ENCODE peak calls at places on chromosomes 2 and 18, in seven cellular contexts. H is memory B cell; P is CD4-positive, alpha-beta memory T cell; V is fibroblast of the aortic adventitia; L is ACHN; X is tibial artery; M is fibroblast of mammary gland. W is an unnamed sample.

GRCh38 chr2:216626168-216626874 is 6.9 kb upstream of the IGFBP2 start:
- DNase-seq in X (no peak), P (no peak), V (no peak), H (no peak), L (no peak), M (no peak), W (no peak)

GRCh38 chr2:165018207-165018606 is 62.9 kb upstream of the SLC38A11 start:
- DNase-seq in M (no peak), H (no peak), L (no peak), X (no peak), P (no peak), V (peak; percentile 7), W (no peak)

GRCh38 chr2:176002684-176003225 is 688 bp upstream of the LNPK start:
- DNase-seq in H (no peak), M (peak; percentile 47), P (peak; percentile 1), V (no peak), X (no peak), L (peak; percentile 23), W (no peak)

GRCh38 chr2:164388511-164388910 is 232.8 kb downstream of the GRB14 start:
- DNase-seq in X (no peak), P (no peak), H (no peak), M (peak; percentile 15), V (peak; percentile 63), L (peak; percentile 93), W (no peak)

GRCh38 chr18:66533693-66534092 is 70.2 kb downstream of the CDH19 start:
- DNase-seq in M (no peak), L (no peak), H (no peak), X (no peak), P (no peak), V (no peak), W (no peak)

GRCh38 chr18:33154049-33154448 is 286.5 kb downstream of the CCDC178 start:
- DNase-seq in P (no peak), L (no peak), V (no peak), M (no peak), X (no peak), H (no peak), W (no peak)

GRCh38 chr2:30354621-30355020 is 92.4 kb upstream of the LCLAT1 start:
- DNase-seq in V (no peak), L (no peak), H (no peak), X (no peak), P (no peak), M (no peak), W (no peak)

GRCh38 chr2:175837046-175837445 is 165.0 kb downstream of the LNPK start:
- DNase-seq in H (no peak), V (peak; percentile 90), L (peak; percentile 4), M (peak; percentile 95), P (no peak), X (no peak), W (no peak)

GRCh38 chr2:86035371-86035882 is 70.3 kb downstream of the POLR1A start:
- DNase-seq in X (peak; percentile 51), H (no peak), V (no peak), L (no peak), M (no peak), P (no peak), W (no peak)

W was measured in NCI-H1048.